ENCODE peak calls at places on chromosomes 16 and 17, in seven cellular contexts. N, V, X, Z, W, E and G are unnamed samples.

GRCh38 chr16:28549301-28549899 is 4.3 kb upstream of the SGF29 start:
- DNase-seq in E (peak), Z (no peak), X (no peak), W (no peak), V (peak), N (no peak), G (no peak)

GRCh38 chr16:53945996-53946395 is 242.0 kb downstream of the FTO start:
- DNase-seq in V (peak), W (peak), Z (no peak), E (peak), X (no peak), N (no peak), G (no peak)

GRCh38 chr17:13775450-13775849 is 173.7 kb upstream of the HS3ST3A1 start:
- DNase-seq in V (no peak), Z (no peak), X (no peak), W (no peak), E (no peak), N (no peak), G (no peak)

GRCh38 chr17:79473111-79473835 is 137.6 kb downstream of the RBFOX3 start:
- DNase-seq in W (peak), N (no peak), V (peak), X (no peak), E (no peak), Z (no peak), G (no peak)

GRCh38 chr16:10150906-10151305 is 31.3 kb downstream of the GRIN2A start:
- DNase-seq in V (no peak), W (no peak), Z (no peak), E (no peak), N (no peak), X (no peak), G (no peak)

GRCh38 chr17:36602924-36603384 is 1.6 kb downstream of the MRM1 start:
- DNase-seq in X (peak), N (peak), E (peak), Z (no peak), V (peak), W (peak), G (peak)

GRCh38 chr16:85010931-85011845 is at the start of gene ZDHHC7:
- DNase-seq in V (peak), E (peak), Z (peak), N (peak), X (peak), W (peak), G (peak)

GRCh38 chr16:30876867-30877266 is 17.0 kb downstream of the BCL7C start:
- DNase-seq in W (no peak), E (peak), Z (no peak), V (peak), N (no peak), X (no peak), G (no peak)

GRCh38 chr17:59756236-59756818 is 48.9 kb downstream of the VMP1 start:
- DNase-seq in Z (no peak), W (no peak), E (no peak), N (no peak), X (no peak), V (peak), G (no peak)

GRCh38 chr17:63140255-63140654 is 174.2 kb downstream of the TANC2 start:
- DNase-seq in Z (no peak), N (peak), W (no peak), X (no peak), V (no peak), E (no peak), G (no peak)

DNA sequence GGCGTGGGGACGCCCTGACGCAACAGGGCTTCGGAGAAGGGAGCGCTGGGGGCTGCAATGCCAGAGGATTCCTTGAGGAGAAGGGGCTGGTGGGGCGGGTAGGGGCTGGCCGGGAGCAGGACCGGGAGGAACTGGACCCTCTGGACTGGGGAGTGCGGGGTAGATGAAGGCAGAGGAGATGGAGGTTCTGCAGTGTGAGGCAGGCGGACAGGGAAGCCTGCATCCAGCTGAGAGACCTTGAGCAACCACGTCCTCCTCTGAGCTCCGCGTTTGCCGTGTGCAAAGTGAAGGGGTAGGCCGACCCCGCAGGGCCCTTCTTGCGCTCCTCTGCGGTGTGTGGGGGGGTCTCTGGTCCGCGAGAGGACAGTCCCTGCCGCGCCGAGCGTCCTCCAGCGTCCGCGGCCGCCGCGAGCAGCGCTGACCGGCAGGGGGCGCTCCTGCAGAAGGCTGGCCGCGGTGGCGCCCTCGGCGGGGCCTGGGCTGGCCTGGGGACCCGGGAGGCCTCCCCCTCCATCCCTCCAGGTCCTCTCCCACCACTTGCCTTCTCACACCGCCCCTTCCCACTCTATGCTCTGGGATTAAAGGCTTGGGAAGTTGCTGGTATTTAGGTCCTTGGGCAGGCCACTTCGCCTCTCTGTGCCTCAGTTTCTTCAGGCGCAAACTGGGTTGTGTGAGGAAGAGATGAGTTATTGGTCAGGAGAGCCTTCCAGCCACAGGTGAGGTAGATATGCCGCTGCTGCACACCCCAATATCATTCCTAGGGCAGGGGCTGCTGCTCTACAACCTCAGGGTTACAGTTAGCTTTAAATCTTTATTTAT is 9.6 kb upstream of the WNT9B start:
- DNase-seq in X (no peak), V (no peak), E (peak), N (no peak), Z (no peak), W (peak), G (no peak)
- TF ChIP-seq TAF1 in X (no peak), V (no peak), E (no peak), N (no peak), Z (no peak), W (no peak), G (no peak)

GRCh38 chr17:61168506-61168905 is 231.1 kb upstream of the TBX2 start:
- DNase-seq in W (no peak), X (no peak), E (no peak), Z (no peak), V (no peak), N (no peak), G (no peak)
- TF ChIP-seq TAF1 in W (no peak), X (no peak), E (no peak), Z (no peak), V (no peak), N (no peak), G (no peak)

GRCh38 chr17:80891096-80892018 is 100.3 kb upstream of the CHMP6 start:
- DNase-seq in V (no peak), E (no peak), X (no peak), N (peak), Z (no peak), W (peak), G (no peak)
- TF ChIP-seq TAF1 in V (no peak), E (no peak), X (no peak), N (no peak), Z (no peak), W (no peak), G (no peak)

DNA sequence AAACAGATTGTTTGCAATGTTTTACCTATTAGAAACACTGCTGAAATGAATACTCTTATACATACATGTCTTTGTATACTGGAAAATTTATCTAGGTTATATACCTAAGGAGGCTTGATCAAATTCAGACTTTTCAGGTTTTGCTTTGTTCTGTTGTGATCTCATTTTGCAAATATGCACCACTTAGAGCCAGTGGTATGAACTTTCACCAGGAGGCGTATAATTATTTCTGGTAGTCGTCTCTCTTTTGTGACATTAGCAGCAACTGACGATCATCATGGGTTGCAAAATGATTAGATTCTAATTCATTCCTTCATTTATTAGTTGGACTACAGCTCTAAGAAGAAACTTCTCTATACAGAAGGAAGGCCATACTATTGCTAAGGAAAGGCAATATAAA is 26.9 kb downstream of the AP1G1 start:
- DNase-seq in N (no peak), E (no peak), V (peak), Z (no peak), W (no peak), X (no peak), G (no peak)
- TF ChIP-seq TAF1 in N (no peak), E (no peak), V (no peak), Z (no peak), W (no peak), X (no peak), G (no peak)

GRCh38 chr17:82694647-82695046 is 3.9 kb downstream of the RAB40B start:
- DNase-seq in E (no peak), N (no peak), X (no peak), V (no peak), W (no peak), Z (no peak), G (no peak)
- TF ChIP-seq TAF1 in E (no peak), N (no peak), X (no peak), V (no peak), W (no peak), Z (no peak), G (no peak)

GRCh38 chr17:47279062-47279801 is 25.6 kb downstream of the ITGB3 start:
- DNase-seq in N (peak), X (peak), E (no peak), W (peak), V (no peak), Z (no peak), G (peak)
- TF ChIP-seq TAF1 in N (no peak), X (no peak), E (peak), W (no peak), V (no peak), Z (no peak), G (no peak)

GRCh38 chr17:80737106-80738019 is 192.7 kb downstream of the RPTOR start:
- DNase-seq in X (peak), E (no peak), N (peak), V (no peak), Z (no peak), W (no peak), G (peak)
- TF ChIP-seq TAF1 in X (no peak), E (no peak), N (no peak), V (no peak), Z (no peak), W (no peak), G (no peak)

GRCh38 chr16:86199871-86200700 is 301.1 kb downstream of the IRF8 start:
- DNase-seq in X (no peak), V (no peak), N (no peak), E (no peak), W (no peak), Z (no peak), G (no peak)
- TF ChIP-seq TAF1 in X (no peak), V (no peak), N (no peak), E (no peak), W (no peak), Z (no peak), G (no peak)

DNA sequence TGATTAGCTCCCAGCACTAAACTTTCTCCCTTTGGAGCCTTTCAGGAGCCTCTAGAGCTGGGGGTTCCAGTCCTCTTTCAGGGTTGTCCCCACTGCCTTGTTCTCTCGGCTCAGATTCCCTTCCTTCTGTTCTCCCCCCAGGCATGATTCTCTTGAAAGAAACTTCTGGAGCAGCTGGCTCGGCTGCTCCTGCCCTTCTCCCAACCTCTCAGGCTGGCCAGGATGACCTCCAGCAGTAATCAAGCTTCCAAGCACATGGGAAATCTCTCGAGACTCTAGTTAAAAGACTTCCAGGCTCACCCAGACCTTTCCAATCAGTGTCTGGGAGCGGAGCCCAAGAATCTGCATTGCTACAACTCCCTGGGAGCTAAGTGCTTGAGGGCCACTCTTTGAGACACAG is 3.6 kb downstream of the SDK2 start:
- DNase-seq in W (no peak), X (no peak), E (no peak), V (no peak), N (no peak), Z (no peak), G (no peak)
- TF ChIP-seq TAF1 in W (no peak), X (no peak), E (no peak), V (no peak), N (no peak), Z (no peak), G (no peak)

DNA sequence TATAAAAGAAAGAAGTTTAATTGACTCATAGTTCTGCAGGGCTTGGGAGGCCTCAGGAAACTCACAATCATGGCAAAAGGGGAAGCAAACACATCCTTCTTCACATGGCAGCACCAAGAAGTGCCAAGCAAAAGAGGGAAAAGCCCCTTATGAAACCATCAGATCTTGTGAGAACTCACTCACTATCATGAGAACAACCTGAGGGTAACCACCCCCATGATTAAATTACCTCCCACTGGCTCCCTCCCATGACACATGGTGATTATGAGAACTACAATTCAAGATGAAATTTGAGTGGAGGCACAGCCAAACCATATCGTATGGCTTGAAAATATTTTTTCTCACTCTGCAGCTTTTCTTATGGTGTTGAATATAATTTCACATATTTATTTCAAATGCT is 151.7 kb downstream of the ANKFN1 start:
- DNase-seq in N (no peak), Z (no peak), W (no peak), X (no peak), E (no peak), V (no peak), G (no peak)
- TF ChIP-seq TAF1 in N (no peak), Z (no peak), W (no peak), X (no peak), E (no peak), V (no peak), G (no peak)